ENCODE peak calls at places on chromosomes 6 and 20, in ten cellular contexts. H is left ventricle myocardium inferior; D is heart right ventricle; X is GM12878; O is Peyer's patch; Z is H9; F is CD4-positive, alpha-beta memory T cell; K is left lung; S is heart left ventricle; T is stomach. I is an unnamed sample. For H3K4me1 and H3K27me3, the result is how much of the 10 kb centered on the place peaks cover.

GRCh38 chr6:11702039-11702795 is 76.4 kb downstream of the ADTRP start:
- DNase-seq in X (no peak), S (no peak), Z (no peak), K (no peak), H (no peak), D (no peak), O (no peak), T (no peak), F (no peak), I (no peak)

GRCh38 chr20:14494355-14494754 is 156.9 kb upstream of the FLRT3 start:
- DNase-seq in Z (no peak), F (no peak), S (no peak), T (no peak), H (no peak), K (no peak), D (no peak), O (no peak), X (no peak), I (no peak)

GRCh38 chr6:141097471-141097870 is 1035.3 kb upstream of the GJE1 start:
- DNase-seq in T (no peak), S (no peak), O (no peak), Z (no peak), F (no peak), X (no peak), K (no peak), H (no peak), D (no peak), I (no peak)

GRCh38 chr6:159508966-159509365 is 184.1 kb downstream of the SOD2 start:
- DNase-seq in X (no peak), H (no peak), O (no peak), F (no peak), T (no peak), D (no peak), S (no peak), Z (no peak), K (no peak), I (no peak)

GRCh38 chr6:46901747-46902362 is 19.9 kb downstream of the ADGRF5 start:
- DNase-seq in K (peak), H (no peak), Z (no peak), O (no peak), T (no peak), F (no peak), X (no peak), S (no peak), D (peak), I (no peak)

GRCh38 chr6:135906542-135906941 is 55.0 kb downstream of the PDE7B start:
- DNase-seq in F (no peak), Z (no peak), T (no peak), O (no peak), H (no peak), K (no peak), D (no peak), X (no peak), S (no peak), I (no peak)

GRCh38 chr20:56439784-56440291 is 27.8 kb downstream of the CASS4 start:
- DNase-seq in O (peak), K (no peak), F (no peak), S (peak), X (no peak), H (peak), T (peak), Z (no peak), D (peak), I (no peak)

GRCh38 chr6:69953491-69953890 is 87.1 kb downstream of the COL19A1 start:
- DNase-seq in S (no peak), T (no peak), X (no peak), D (no peak), Z (no peak), H (no peak), K (no peak), F (no peak), O (no peak), I (no peak)

GRCh38 chr6:148395583-148396101 is 53.0 kb downstream of the SASH1 start:
- DNase-seq in Z (no peak), X (no peak), S (no peak), H (peak), O (no peak), T (no peak), K (no peak), F (no peak), D (peak), I (no peak)

GRCh38 chr20:51525241-51526104 is 17.0 kb downstream of the NFATC2 start:
- DNase-seq in H (no peak), D (peak), Z (no peak), X (no peak), O (peak), T (no peak), K (no peak), S (no peak), F (peak), I (no peak)

GRCh38 chr6:39853604-39854003 is 61.4 kb downstream of the DAAM2 start:
- DNase-seq in F (no peak), Z (no peak), D (no peak), T (no peak), X (no peak), O (no peak), K (no peak), H (no peak), S (no peak), I (no peak)

GRCh38 chr6:24234043-24234442 is 108.0 kb downstream of the NRSN1 start:
- DNase-seq in Z (no peak), K (no peak), H (no peak), S (no peak), O (no peak), X (no peak), F (no peak), D (no peak), T (no peak), I (no peak)

GRCh38 chr20:49970498-49970897 is 12.3 kb upstream of the SNAI1 start:
- DNase-seq in D (no peak), Z (no peak), K (no peak), O (no peak), F (no peak), X (no peak), H (no peak), T (no peak), S (no peak), I (no peak)

GRCh38 chr20:49969946-49970345 is 12.8 kb upstream of the SNAI1 start:
- DNase-seq in T (no peak), S (no peak), H (no peak), F (no peak), D (no peak), Z (no peak), K (no peak), X (no peak), O (no peak), I (peak)

GRCh38 chr20:49964964-49965780 is 17.6 kb upstream of the SNAI1 start:
- DNase-seq in Z (peak), D (no peak), S (no peak), K (no peak), T (peak), H (no peak), X (no peak), O (peak), F (no peak), I (peak)

GRCh38 chr20:49965781-49966304 is 16.9 kb upstream of the SNAI1 start:
- DNase-seq in O (no peak), T (no peak), Z (no peak), F (no peak), S (no peak), K (no peak), H (no peak), D (no peak), X (no peak), I (no peak)

DNA sequence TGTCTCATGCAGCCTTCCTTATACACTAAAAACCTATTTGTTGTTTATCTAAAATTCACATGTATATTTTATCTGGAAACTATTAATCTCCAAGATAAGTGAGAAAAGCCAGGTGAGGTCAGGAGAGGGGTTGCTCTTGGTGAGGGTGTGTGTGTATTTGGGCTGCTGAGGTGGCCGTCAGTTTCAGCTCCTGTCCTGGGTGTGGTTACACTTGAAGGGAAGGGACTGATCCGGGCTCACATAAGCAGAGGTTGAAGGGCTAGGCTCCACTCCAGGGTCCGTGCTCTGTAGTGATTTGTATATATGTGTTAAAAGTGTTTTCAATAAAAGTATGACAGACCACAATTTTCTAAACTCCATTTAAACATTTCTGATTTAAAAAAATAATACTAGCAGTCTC is 13.5 kb upstream of the SNAI1 start:
- DNase-seq in X (no peak), O (no peak), F (no peak), K (no peak), T (no peak), D (no peak), H (no peak), Z (no peak), S (no peak), I (no peak)
- H3K27ac ChIP-seq in X (no peak), O (no peak), F (no peak), K (peak), T (no peak), D (no peak), H (peak), Z (no peak), S (peak), I (no peak)

GRCh38 chr6:161837854-161838253 is 564.0 kb upstream of the AGPAT4 start:
- DNase-seq in D (no peak), T (no peak), F (no peak), H (no peak), X (no peak), O (no peak), S (no peak), K (no peak), Z (no peak), I (no peak)
- H3K4me1 ChIP-seq in D (under half), T (under half), F (under half), H (under half), X (under half), O (under half), S (under half), K (under half), Z (under half), I (under half)

GRCh38 chr20:46309945-46310344 is 1.6 kb upstream of the CDH22 start:
- DNase-seq in O (no peak), D (no peak), S (no peak), Z (no peak), K (no peak), T (no peak), X (no peak), F (no peak), H (no peak), I (no peak)

GRCh38 chr20:46312945-46313861 is 4.9 kb upstream of the CDH22 start:
- DNase-seq in D (no peak), H (no peak), F (no peak), Z (no peak), X (no peak), O (no peak), T (no peak), K (no peak), S (no peak), I (no peak)

GRCh38 chr20:46311039-46311650 is 2.8 kb upstream of the CDH22 start:
- DNase-seq in D (no peak), H (no peak), K (no peak), Z (no peak), O (no peak), F (no peak), X (no peak), T (no peak), S (no peak), I (no peak)

GRCh38 chr20:46312075-46312944 is 4.0 kb upstream of the CDH22 start:
- DNase-seq in S (no peak), K (no peak), O (no peak), H (no peak), Z (peak), F (no peak), X (no peak), D (no peak), T (peak), I (no peak)

GRCh38 chr20:46311719-46312074 is 3.4 kb upstream of the CDH22 start:
- DNase-seq in Z (no peak), F (no peak), X (no peak), D (no peak), S (no peak), T (no peak), O (no peak), H (no peak), K (no peak), I (no peak)
- H3K27me3 ChIP-seq in Z (under half), F (half or more), X (under half), D (half or more), S (half or more), T (half or more), O (under half), H (half or more), K (half or more), I (under half)

DNA sequence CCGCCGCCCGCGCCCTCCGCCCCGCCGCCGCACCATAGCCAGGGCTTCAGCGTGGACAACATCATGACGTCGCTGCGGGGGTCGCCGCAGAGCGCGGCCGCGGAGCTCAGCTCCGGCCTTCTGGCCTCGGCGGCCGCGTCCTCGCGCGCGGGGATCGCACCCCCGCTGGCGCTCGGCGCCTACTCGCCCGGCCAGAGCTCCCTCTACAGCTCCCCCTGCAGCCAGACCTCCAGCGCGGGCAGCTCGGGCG is 1.5 kb downstream of the FOXC1 start:
- DNase-seq in K (no peak), T (no peak), F (no peak), S (no peak), D (no peak), Z (no peak), H (no peak), O (no peak), X (no peak), I (no peak)
- H3K27ac ChIP-seq in K (no peak), T (no peak), F (no peak), S (peak), D (peak), Z (no peak), H (peak), O (no peak), X (no peak), I (peak)

DNA sequence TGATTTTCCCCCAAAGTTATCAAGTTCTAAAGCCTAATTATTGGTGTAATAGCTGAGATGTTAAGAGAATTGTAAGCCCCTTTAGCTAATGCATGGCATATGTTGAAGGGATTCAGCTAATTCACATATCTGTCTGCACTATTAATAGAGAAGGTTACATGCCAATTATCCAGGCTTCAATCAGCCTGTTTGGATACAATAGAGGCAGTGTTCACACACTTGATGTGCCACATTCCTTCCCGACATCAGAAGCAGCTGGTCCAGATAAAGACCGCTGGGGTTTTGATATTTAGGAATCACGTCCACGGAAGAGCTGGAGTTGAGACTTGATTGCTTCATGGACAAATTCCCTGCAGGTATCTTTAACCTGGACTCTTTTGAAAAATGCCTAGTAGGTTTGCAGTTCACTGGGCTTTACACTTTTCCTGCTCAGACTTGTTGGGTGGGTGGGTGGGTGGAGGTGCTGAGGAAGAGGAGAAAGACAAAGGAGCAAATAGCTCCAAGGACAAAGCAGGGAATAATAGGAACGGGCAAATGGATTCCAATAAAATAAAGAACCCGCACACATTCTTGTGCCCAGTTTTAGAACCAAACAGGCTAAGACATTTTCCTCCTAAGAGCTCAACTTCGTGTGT is 142.6 kb upstream of the ZNF217 start:
- DNase-seq in X (no peak), S (no peak), T (no peak), K (no peak), Z (no peak), D (no peak), F (no peak), H (no peak), O (no peak), I (no peak)
- H3K4me1 ChIP-seq in X (half or more), S (half or more), T (under half), K (under half), Z (under half), D (under half), F (under half), H (half or more), O (under half), I (under half)

GRCh38 chr6:705047-705446 is 12.1 kb upstream of the EXOC2 start:
- DNase-seq in X (no peak), S (no peak), D (no peak), O (no peak), K (no peak), Z (no peak), H (no peak), T (no peak), F (no peak), I (no peak)
- H3K27me3 ChIP-seq in X (under half), S (under half), D (under half), O (under half), K (under half), Z (under half), H (under half), T (under half), F (under half), I (under half)

GRCh38 chr20:3933126-3933684 is 44.0 kb downstream of the PANK2 start:
- DNase-seq in K (no peak), F (no peak), H (no peak), S (no peak), X (no peak), Z (no peak), O (no peak), D (no peak), T (no peak), I (no peak)

GRCh38 chr20:3932277-3933073 is 43.3 kb downstream of the PANK2 start:
- DNase-seq in O (no peak), S (no peak), F (peak), K (no peak), X (no peak), T (no peak), Z (no peak), D (no peak), H (no peak), I (no peak)

GRCh38 chr20:3931664-3932063 is 42.5 kb downstream of the PANK2 start:
- DNase-seq in Z (no peak), O (no peak), T (no peak), F (no peak), H (no peak), D (no peak), X (no peak), K (no peak), S (no peak), I (peak)

GRCh38 chr20:3929713-3930060 is 40.5 kb downstream of the PANK2 start:
- DNase-seq in S (no peak), D (no peak), O (no peak), K (no peak), F (no peak), X (no peak), Z (no peak), H (no peak), T (no peak), I (no peak)

GRCh38 chr20:3930265-3931206 is 41.3 kb downstream of the PANK2 start:
- DNase-seq in X (no peak), K (no peak), S (no peak), Z (no peak), O (no peak), T (no peak), H (no peak), D (no peak), F (no peak), I (peak)
- H3K27ac ChIP-seq in X (no peak), K (peak), S (no peak), Z (no peak), O (no peak), T (no peak), H (no peak), D (no peak), F (no peak), I (peak)

GRCh38 chr20:1949711-1950110 is 44.1 kb downstream of the PDYN start:
- DNase-seq in K (no peak), D (no peak), H (no peak), T (no peak), Z (no peak), F (no peak), O (no peak), X (no peak), S (no peak), I (no peak)

GRCh38 chr20:1953616-1954015 is 40.2 kb downstream of the PDYN start:
- DNase-seq in X (no peak), H (no peak), T (no peak), F (no peak), D (no peak), K (no peak), S (no peak), Z (no peak), O (no peak), I (no peak)

GRCh38 chr20:1952737-1953530 is 40.9 kb downstream of the PDYN start:
- DNase-seq in S (no peak), Z (no peak), D (no peak), K (no peak), T (no peak), H (no peak), F (no peak), O (no peak), X (peak), I (no peak)

GRCh38 chr20:1950836-1951235 is 43.0 kb downstream of the PDYN start:
- DNase-seq in O (no peak), Z (no peak), T (no peak), K (no peak), D (no peak), F (no peak), S (no peak), H (no peak), X (no peak), I (no peak)

GRCh38 chr20:1951436-1952115 is 42.3 kb downstream of the PDYN start:
- DNase-seq in F (no peak), T (peak), H (no peak), O (no peak), K (no peak), Z (no peak), X (no peak), D (no peak), S (no peak), I (no peak)
- H3K4me1 ChIP-seq in F (under half), T (under half), H (under half), O (under half), K (under half), Z (under half), X (under half), D (under half), S (under half), I (under half)

GRCh38 chr6:28211840-28212509 is 13.1 kb upstream of the ZSCAN9 start:
- DNase-seq in D (no peak), Z (peak), K (no peak), H (no peak), O (no peak), S (no peak), F (no peak), T (no peak), X (no peak), I (no peak)

GRCh38 chr6:28208180-28208659 is 16.9 kb upstream of the ZSCAN9 start:
- DNase-seq in O (no peak), Z (peak), D (no peak), X (no peak), T (no peak), K (no peak), S (no peak), H (no peak), F (no peak), I (no peak)

GRCh38 chr6:28207244-28208179 is 17.6 kb upstream of the ZSCAN9 start:
- DNase-seq in F (no peak), X (no peak), K (no peak), D (no peak), S (no peak), O (no peak), H (no peak), T (no peak), Z (peak), I (no peak)

GRCh38 chr6:28212510-28213212 is 12.4 kb upstream of the ZSCAN9 start:
- DNase-seq in F (no peak), O (peak), D (no peak), Z (peak), T (no peak), S (no peak), X (peak), H (no peak), K (peak), I (no peak)

GRCh38 chr6:28209753-28210535 is 15.1 kb upstream of the ZSCAN9 start:
- DNase-seq in S (no peak), X (no peak), K (no peak), O (no peak), T (no peak), F (no peak), Z (no peak), D (no peak), H (no peak), I (no peak)
- H3K27me3 ChIP-seq in S (half or more), X (under half), K (half or more), O (under half), T (half or more), F (half or more), Z (under half), D (half or more), H (half or more), I (under half)